ENCODE peak calls at places on chromosomes 16 and 17, in ten cellular contexts. One of them, this sample, is unnamed.

GRCh38 chr16:57960826-57961472 is 10.0 kb downstream of the CNGB1 start:
- DNase-seq in uterus: no peak
- DNase-seq in upper lobe of right lung: peak
- DNase-seq in LNCaP clone FGC: no peak
- DNase-seq in heart right ventricle: no peak
- DNase-seq in breast epithelium: no peak
- DNase-seq in heart left ventricle: no peak
- DNase-seq in progenitor cell of endocrine pancreas: no peak
- DNase-seq in astrocyte of the cerebellum: no peak
- DNase-seq in AG09309: no peak
- DNase-seq in this sample: no peak

GRCh38 chr16:89700649-89701424 is 668 bp downstream of the SPATA2L start:
- DNase-seq in uterus: peak
- DNase-seq in upper lobe of right lung: peak
- DNase-seq in LNCaP clone FGC: no peak
- DNase-seq in heart right ventricle: no peak
- DNase-seq in breast epithelium: peak
- DNase-seq in heart left ventricle: peak
- DNase-seq in progenitor cell of endocrine pancreas: no peak
- DNase-seq in astrocyte of the cerebellum: no peak
- DNase-seq in AG09309: no peak
- DNase-seq in this sample: peak

GRCh38 chr16:8677481-8677880 is 3.1 kb downstream of the ABAT start:
- DNase-seq in uterus: no peak
- DNase-seq in upper lobe of right lung: no peak
- DNase-seq in LNCaP clone FGC: no peak
- DNase-seq in heart right ventricle: no peak
- DNase-seq in breast epithelium: no peak
- DNase-seq in heart left ventricle: no peak
- DNase-seq in progenitor cell of endocrine pancreas: no peak
- DNase-seq in astrocyte of the cerebellum: no peak
- DNase-seq in AG09309: no peak
- DNase-seq in this sample: no peak

GRCh38 chr17:17300624-17301568 is 2.3 kb upstream of the NT5M start:
- DNase-seq in uterus: peak
- DNase-seq in upper lobe of right lung: peak
- DNase-seq in LNCaP clone FGC: no peak
- DNase-seq in heart right ventricle: peak
- DNase-seq in breast epithelium: no peak
- DNase-seq in heart left ventricle: peak
- DNase-seq in progenitor cell of endocrine pancreas: peak
- DNase-seq in astrocyte of the cerebellum: no peak
- DNase-seq in AG09309: no peak
- DNase-seq in this sample: peak

GRCh38 chr16:85608515-85608885 is 4.6 kb upstream of the GSE1 start:
- DNase-seq in uterus: no peak
- DNase-seq in upper lobe of right lung: no peak
- DNase-seq in LNCaP clone FGC: no peak
- DNase-seq in heart right ventricle: no peak
- DNase-seq in breast epithelium: no peak
- DNase-seq in heart left ventricle: no peak
- DNase-seq in progenitor cell of endocrine pancreas: no peak
- DNase-seq in astrocyte of the cerebellum: no peak
- DNase-seq in AG09309: no peak
- DNase-seq in this sample: no peak

GRCh38 chr17:55433029-55433628 is 11.5 kb upstream of the MMD start:
- DNase-seq in uterus: no peak
- DNase-seq in upper lobe of right lung: no peak
- DNase-seq in LNCaP clone FGC: peak
- DNase-seq in heart right ventricle: no peak
- DNase-seq in breast epithelium: no peak
- DNase-seq in heart left ventricle: no peak
- DNase-seq in progenitor cell of endocrine pancreas: no peak
- DNase-seq in astrocyte of the cerebellum: no peak
- DNase-seq in AG09309: no peak
- DNase-seq in this sample: no peak

GRCh38 chr16:73304008-73304814 is 256.3 kb upstream of the ZFHX3 start:
- DNase-seq in uterus: no peak
- DNase-seq in upper lobe of right lung: no peak
- DNase-seq in LNCaP clone FGC: no peak
- DNase-seq in heart right ventricle: no peak
- DNase-seq in breast epithelium: no peak
- DNase-seq in heart left ventricle: no peak
- DNase-seq in progenitor cell of endocrine pancreas: no peak
- DNase-seq in astrocyte of the cerebellum: no peak
- DNase-seq in AG09309: no peak
- DNase-seq in this sample: no peak

GRCh38 chr16:50665128-50665878 is 15.8 kb downstream of the SNX20 start:
- DNase-seq in uterus: peak
- DNase-seq in upper lobe of right lung: peak
- DNase-seq in LNCaP clone FGC: no peak
- DNase-seq in heart right ventricle: peak
- DNase-seq in breast epithelium: peak
- DNase-seq in heart left ventricle: peak
- DNase-seq in progenitor cell of endocrine pancreas: peak
- DNase-seq in astrocyte of the cerebellum: peak
- DNase-seq in AG09309: peak
- DNase-seq in this sample: peak

GRCh38 chr17:80819422-80820164 is 172.0 kb upstream of the CHMP6 start:
- DNase-seq in uterus: no peak
- DNase-seq in upper lobe of right lung: peak
- DNase-seq in LNCaP clone FGC: no peak
- DNase-seq in heart right ventricle: no peak
- DNase-seq in breast epithelium: no peak
- DNase-seq in heart left ventricle: no peak
- DNase-seq in progenitor cell of endocrine pancreas: no peak
- DNase-seq in astrocyte of the cerebellum: no peak
- DNase-seq in AG09309: no peak
- DNase-seq in this sample: no peak

GRCh38 chr17:19720631-19721426 is 4.4 kb upstream of the SLC47A2 start:
- DNase-seq in uterus: no peak
- DNase-seq in upper lobe of right lung: peak
- DNase-seq in LNCaP clone FGC: no peak
- DNase-seq in heart right ventricle: no peak
- DNase-seq in breast epithelium: no peak
- DNase-seq in heart left ventricle: no peak
- DNase-seq in progenitor cell of endocrine pancreas: no peak
- DNase-seq in astrocyte of the cerebellum: no peak
- DNase-seq in AG09309: no peak
- DNase-seq in this sample: no peak

GRCh38 chr17:32588982-32589381 is 102.2 kb downstream of the CDK5R1 start:
- DNase-seq in uterus: no peak
- DNase-seq in upper lobe of right lung: no peak
- DNase-seq in LNCaP clone FGC: no peak
- DNase-seq in heart right ventricle: no peak
- DNase-seq in breast epithelium: no peak
- DNase-seq in heart left ventricle: no peak
- DNase-seq in progenitor cell of endocrine pancreas: no peak
- DNase-seq in astrocyte of the cerebellum: no peak
- DNase-seq in AG09309: no peak
- DNase-seq in this sample: no peak

GRCh38 chr16:84603115-84603816 is 14.6 kb downstream of the COTL1 start:
- DNase-seq in uterus: peak
- DNase-seq in upper lobe of right lung: peak
- DNase-seq in LNCaP clone FGC: no peak
- DNase-seq in heart right ventricle: peak
- DNase-seq in breast epithelium: no peak
- DNase-seq in heart left ventricle: peak
- DNase-seq in progenitor cell of endocrine pancreas: no peak
- DNase-seq in astrocyte of the cerebellum: peak
- DNase-seq in AG09309: peak
- DNase-seq in this sample: no peak

GRCh38 chr16:30472328-30472942 is at the start of gene ITGAL:
- DNase-seq in uterus: no peak
- DNase-seq in upper lobe of right lung: peak
- DNase-seq in LNCaP clone FGC: no peak
- DNase-seq in heart right ventricle: peak
- DNase-seq in breast epithelium: peak
- DNase-seq in heart left ventricle: peak
- DNase-seq in progenitor cell of endocrine pancreas: no peak
- DNase-seq in astrocyte of the cerebellum: no peak
- DNase-seq in AG09309: no peak
- DNase-seq in this sample: peak

GRCh38 chr16:57788252-57788841 is 13.9 kb downstream of the KIFC3 start:
- DNase-seq in uterus: no peak
- DNase-seq in upper lobe of right lung: no peak
- DNase-seq in LNCaP clone FGC: no peak
- DNase-seq in heart right ventricle: no peak
- DNase-seq in breast epithelium: no peak
- DNase-seq in heart left ventricle: no peak
- DNase-seq in progenitor cell of endocrine pancreas: no peak
- DNase-seq in astrocyte of the cerebellum: no peak
- DNase-seq in AG09309: no peak
- DNase-seq in this sample: no peak

GRCh38 chr16:23948949-23949392 is 113.2 kb downstream of the PRKCB start:
- DNase-seq in uterus: no peak
- DNase-seq in upper lobe of right lung: no peak
- DNase-seq in LNCaP clone FGC: no peak
- DNase-seq in heart right ventricle: no peak
- DNase-seq in breast epithelium: no peak
- DNase-seq in heart left ventricle: no peak
- DNase-seq in progenitor cell of endocrine pancreas: no peak
- DNase-seq in astrocyte of the cerebellum: no peak
- DNase-seq in AG09309: no peak
- DNase-seq in this sample: no peak

GRCh38 chr16:9153502-9153864 is 62.0 kb downstream of the HAPSTR1 start:
- DNase-seq in uterus: no peak
- DNase-seq in upper lobe of right lung: no peak
- DNase-seq in LNCaP clone FGC: no peak
- DNase-seq in heart right ventricle: no peak
- DNase-seq in breast epithelium: no peak
- DNase-seq in heart left ventricle: no peak
- DNase-seq in progenitor cell of endocrine pancreas: no peak
- DNase-seq in astrocyte of the cerebellum: no peak
- DNase-seq in AG09309: no peak
- DNase-seq in this sample: no peak

DNA sequence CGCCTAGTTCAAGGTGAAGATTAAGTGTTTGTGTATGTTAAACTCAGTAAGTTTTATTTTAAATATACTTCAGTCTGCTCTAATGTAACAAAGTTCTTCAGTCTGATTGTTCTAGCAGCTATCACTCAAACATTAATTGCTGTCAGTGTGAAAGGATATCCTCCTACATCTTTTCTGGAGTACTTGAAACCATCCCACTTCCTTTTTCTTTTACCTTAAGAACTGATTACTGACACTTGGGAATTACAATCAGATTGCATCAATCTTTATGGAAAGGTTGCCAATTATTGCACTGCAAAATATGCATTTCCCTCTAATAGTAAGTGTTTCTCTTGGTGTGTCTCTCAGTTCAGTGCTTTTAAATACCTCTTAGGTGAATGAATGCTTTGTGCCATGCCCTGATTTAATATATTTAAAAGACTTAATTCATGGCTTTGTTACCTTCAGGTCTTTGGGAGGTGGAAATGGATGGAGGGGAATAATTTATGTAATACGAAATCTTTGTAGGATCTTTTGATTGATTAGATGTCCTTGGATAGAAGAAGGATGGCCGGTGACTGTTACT is 16.6 kb downstream of the MRTFB start:
- DNase-seq in uterus: no peak
- DNase-seq in upper lobe of right lung: no peak
- DNase-seq in LNCaP clone FGC: no peak
- DNase-seq in heart right ventricle: no peak
- DNase-seq in breast epithelium: no peak
- DNase-seq in heart left ventricle: no peak
- DNase-seq in progenitor cell of endocrine pancreas: no peak
- DNase-seq in astrocyte of the cerebellum: no peak
- DNase-seq in AG09309: no peak
- DNase-seq in this sample: no peak
- TF ChIP-seq CTCF in uterus: no peak
- TF ChIP-seq CTCF in upper lobe of right lung: no peak
- TF ChIP-seq CTCF in LNCaP clone FGC: no peak
- TF ChIP-seq CTCF in heart right ventricle: no peak
- TF ChIP-seq CTCF in breast epithelium: no peak
- TF ChIP-seq CTCF in heart left ventricle: no peak
- TF ChIP-seq CTCF in progenitor cell of endocrine pancreas: no peak
- TF ChIP-seq CTCF in astrocyte of the cerebellum: no peak
- TF ChIP-seq CTCF in AG09309: no peak
- TF ChIP-seq CTCF in this sample: no peak

GRCh38 chr16:83005653-83006160 is 378.9 kb downstream of the CDH13 start:
- DNase-seq in uterus: no peak
- DNase-seq in upper lobe of right lung: no peak
- DNase-seq in LNCaP clone FGC: no peak
- DNase-seq in heart right ventricle: no peak
- DNase-seq in breast epithelium: no peak
- DNase-seq in heart left ventricle: no peak
- DNase-seq in progenitor cell of endocrine pancreas: no peak
- DNase-seq in astrocyte of the cerebellum: no peak
- DNase-seq in AG09309: no peak
- DNase-seq in this sample: no peak
- TF ChIP-seq CTCF in uterus: no peak
- TF ChIP-seq CTCF in upper lobe of right lung: no peak
- TF ChIP-seq CTCF in LNCaP clone FGC: no peak
- TF ChIP-seq CTCF in heart right ventricle: no peak
- TF ChIP-seq CTCF in breast epithelium: no peak
- TF ChIP-seq CTCF in heart left ventricle: no peak
- TF ChIP-seq CTCF in progenitor cell of endocrine pancreas: no peak
- TF ChIP-seq CTCF in astrocyte of the cerebellum: no peak
- TF ChIP-seq CTCF in AG09309: no peak
- TF ChIP-seq CTCF in this sample: no peak

DNA sequence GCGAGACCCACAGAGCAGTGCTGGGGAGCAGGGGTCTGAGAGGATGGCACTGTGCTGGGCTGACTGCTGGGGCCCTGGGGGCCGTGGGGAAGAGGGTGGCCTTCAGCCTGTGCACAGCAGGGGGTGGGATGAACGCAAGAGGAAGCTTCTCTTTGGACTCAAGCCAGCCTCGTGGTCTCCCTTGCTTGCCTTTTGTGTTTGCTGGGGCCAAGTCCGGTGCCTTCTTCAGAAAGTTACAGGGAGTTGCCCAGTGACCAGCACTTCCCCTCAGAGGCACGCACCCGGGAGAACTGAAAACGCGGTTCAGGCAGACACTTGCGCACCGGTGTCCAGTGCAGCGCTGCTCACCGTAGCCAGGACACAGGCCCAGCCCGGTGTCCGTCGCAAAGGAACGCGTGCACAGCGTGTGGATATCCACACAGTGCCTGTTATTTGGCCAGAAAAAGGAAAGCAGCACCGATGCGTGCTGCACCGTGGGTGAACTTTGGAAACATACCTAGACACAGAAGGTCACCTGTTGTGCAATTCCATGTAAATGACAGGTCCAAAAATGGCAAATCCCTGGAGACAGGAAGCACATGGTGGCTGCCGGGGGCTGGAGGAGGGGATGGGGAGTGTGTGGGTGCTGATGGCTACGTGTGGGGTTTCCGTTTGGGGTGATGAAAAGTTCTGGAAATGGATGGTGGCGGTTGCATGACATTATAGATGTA is 29.5 kb upstream of the NUDT16L1 start:
- DNase-seq in uterus: no peak
- DNase-seq in upper lobe of right lung: peak
- DNase-seq in LNCaP clone FGC: no peak
- DNase-seq in heart right ventricle: no peak
- DNase-seq in breast epithelium: no peak
- DNase-seq in heart left ventricle: peak
- DNase-seq in progenitor cell of endocrine pancreas: no peak
- DNase-seq in astrocyte of the cerebellum: no peak
- DNase-seq in AG09309: no peak
- DNase-seq in this sample: no peak
- TF ChIP-seq CTCF in uterus: no peak
- TF ChIP-seq CTCF in upper lobe of right lung: no peak
- TF ChIP-seq CTCF in LNCaP clone FGC: no peak
- TF ChIP-seq CTCF in heart right ventricle: no peak
- TF ChIP-seq CTCF in breast epithelium: no peak
- TF ChIP-seq CTCF in heart left ventricle: no peak
- TF ChIP-seq CTCF in progenitor cell of endocrine pancreas: no peak
- TF ChIP-seq CTCF in astrocyte of the cerebellum: no peak
- TF ChIP-seq CTCF in AG09309: no peak
- TF ChIP-seq CTCF in this sample: no peak

GRCh38 chr17:61345825-61346628 is 53.6 kb upstream of the TBX2 start:
- DNase-seq in uterus: no peak
- DNase-seq in upper lobe of right lung: no peak
- DNase-seq in LNCaP clone FGC: no peak
- DNase-seq in heart right ventricle: no peak
- DNase-seq in breast epithelium: no peak
- DNase-seq in heart left ventricle: no peak
- DNase-seq in progenitor cell of endocrine pancreas: no peak
- DNase-seq in astrocyte of the cerebellum: no peak
- DNase-seq in AG09309: no peak
- DNase-seq in this sample: no peak
- TF ChIP-seq CTCF in uterus: no peak
- TF ChIP-seq CTCF in upper lobe of right lung: no peak
- TF ChIP-seq CTCF in LNCaP clone FGC: no peak
- TF ChIP-seq CTCF in heart right ventricle: no peak
- TF ChIP-seq CTCF in breast epithelium: no peak
- TF ChIP-seq CTCF in heart left ventricle: no peak
- TF ChIP-seq CTCF in progenitor cell of endocrine pancreas: no peak
- TF ChIP-seq CTCF in astrocyte of the cerebellum: no peak
- TF ChIP-seq CTCF in AG09309: no peak
- TF ChIP-seq CTCF in this sample: no peak